ENCODE peak calls at places on chromosomes 11 and 22, in four cellular contexts. T is cardiac muscle cell, V is astrocyte of the spinal cord, F is GM23248. G is an unnamed sample.
A peak's percentile ranks its signal among the peaks of the same experiment; 100 is the strongest.

GRCh38 chr22:40609216-40609615 is 27.3 kb downstream of the MRTFA start:
- DNase-seq in F (peak; percentile 40), V (no peak), T (no peak), G (no peak)

GRCh38 chr11:83294208-83294607 is 8.0 kb upstream of the CCDC90B start:
- DNase-seq in V (no peak), F (no peak), T (peak; percentile 25), G (no peak)

GRCh38 chr22:32623943-32624342 is 149.3 kb downstream of the FBXO7 start:
- DNase-seq in T (no peak), V (peak; percentile 84), F (peak; percentile 89), G (peak; percentile 79)

GRCh38 chr11:128948583-128948982 is 5.9 kb upstream of the TP53AIP1 start:
- DNase-seq in F (no peak), T (peak; percentile 67), V (no peak), G (no peak)

GRCh38 chr11:96869207-96869606 is 479.4 kb downstream of the JRKL start:
- DNase-seq in F (peak; percentile 64), V (peak; percentile 1), T (no peak), G (peak; percentile 2)

GRCh38 chr11:84420261-84420660 is 1134.1 kb upstream of the CCDC90B start:
- DNase-seq in F (peak; percentile 47), T (no peak), V (no peak), G (peak; percentile 39)

GRCh38 chr22:45906946-45907345 is 70.0 kb downstream of the WNT7B start:
- DNase-seq in T (no peak), F (no peak), V (no peak), G (no peak)

GRCh38 chr11:75781296-75781695 is 12.7 kb downstream of the DGAT2 start:
- DNase-seq in F (no peak), T (no peak), V (no peak), G (no peak)

GRCh38 chr11:75152651-75153553 is 2.0 kb downstream of the SLCO2B1 start:
- DNase-seq in F (no peak), V (no peak), T (no peak), G (no peak)

GRCh38 chr22:17739196-17739975 is 34.9 kb downstream of the BID start:
- DNase-seq in V (no peak), F (no peak), T (no peak), G (no peak)

GRCh38 chr11:76770642-76771445 is 12.3 kb upstream of the TSKU start:
- DNase-seq in F (peak; percentile 95), T (no peak), V (peak; percentile 98), G (peak; percentile 87)

GRCh38 chr22:39090426-39091064 is 6.5 kb upstream of the APOBEC3H start:
- DNase-seq in T (no peak), F (peak; percentile 18), V (no peak), G (no peak)

GRCh38 chr11:126081915-126082250 is 19.2 kb upstream of the CDON start:
- DNase-seq in V (no peak), F (no peak), T (no peak), G (no peak)

GRCh38 chr11:2402106-2402505 is 1.6 kb downstream of the TSSC4 start:
- DNase-seq in T (no peak), V (no peak), F (no peak), G (no peak)
- H3K4me3 ChIP-seq in T (no peak overlapping the region), V (peak overlapping the region; percentile 90), F (peak overlapping the region; percentile 89), G (no peak overlapping the region)

GRCh38 chr11:72072348-72072747 is 8.0 kb downstream of the NUMA1 start:
- DNase-seq in T (no peak), V (peak; percentile 83), F (peak; percentile 86), G (peak; percentile 36)

GRCh38 chr11:72070486-72070885 is 9.9 kb downstream of the NUMA1 start:
- DNase-seq in F (no peak), V (no peak), T (no peak), G (no peak)

GRCh38 chr11:72067676-72068075 is 12.7 kb downstream of the NUMA1 start:
- DNase-seq in F (no peak), V (no peak), T (no peak), G (no peak)

GRCh38 chr11:72069200-72069599 is 11.1 kb downstream of the NUMA1 start:
- DNase-seq in T (no peak), F (peak; percentile 67), V (no peak), G (no peak)

DNA sequence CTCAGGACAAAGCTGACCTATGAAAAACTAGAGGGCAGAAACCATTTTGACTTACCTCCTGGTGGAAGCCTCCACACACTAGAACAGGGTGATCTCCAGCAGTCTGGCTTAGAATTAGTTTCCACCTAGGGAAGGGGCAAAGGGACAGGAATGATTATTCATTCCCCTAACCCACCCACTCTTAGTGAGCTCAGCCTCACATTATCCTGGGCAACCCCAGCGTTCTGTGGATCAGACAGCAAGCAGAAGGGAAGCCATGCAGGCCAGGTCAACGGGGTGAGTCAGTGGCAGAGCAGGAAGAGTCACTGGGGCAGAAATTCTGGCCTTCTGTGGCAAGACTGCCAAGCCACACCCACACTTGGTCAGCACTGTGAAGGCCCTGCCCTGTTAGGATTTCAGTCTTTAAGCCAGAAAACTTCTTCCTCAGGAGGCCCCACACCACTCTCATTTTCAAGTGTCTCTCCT is 10.5 kb downstream of the NUMA1 start:
- DNase-seq in F (peak; percentile 97), T (peak; percentile 20), V (peak; percentile 78), G (peak; percentile 53)
- H3K4me3 ChIP-seq in F (peak overlapping the region; percentile 45), T (no peak overlapping the region), V (no peak overlapping the region), G (no peak overlapping the region)

DNA sequence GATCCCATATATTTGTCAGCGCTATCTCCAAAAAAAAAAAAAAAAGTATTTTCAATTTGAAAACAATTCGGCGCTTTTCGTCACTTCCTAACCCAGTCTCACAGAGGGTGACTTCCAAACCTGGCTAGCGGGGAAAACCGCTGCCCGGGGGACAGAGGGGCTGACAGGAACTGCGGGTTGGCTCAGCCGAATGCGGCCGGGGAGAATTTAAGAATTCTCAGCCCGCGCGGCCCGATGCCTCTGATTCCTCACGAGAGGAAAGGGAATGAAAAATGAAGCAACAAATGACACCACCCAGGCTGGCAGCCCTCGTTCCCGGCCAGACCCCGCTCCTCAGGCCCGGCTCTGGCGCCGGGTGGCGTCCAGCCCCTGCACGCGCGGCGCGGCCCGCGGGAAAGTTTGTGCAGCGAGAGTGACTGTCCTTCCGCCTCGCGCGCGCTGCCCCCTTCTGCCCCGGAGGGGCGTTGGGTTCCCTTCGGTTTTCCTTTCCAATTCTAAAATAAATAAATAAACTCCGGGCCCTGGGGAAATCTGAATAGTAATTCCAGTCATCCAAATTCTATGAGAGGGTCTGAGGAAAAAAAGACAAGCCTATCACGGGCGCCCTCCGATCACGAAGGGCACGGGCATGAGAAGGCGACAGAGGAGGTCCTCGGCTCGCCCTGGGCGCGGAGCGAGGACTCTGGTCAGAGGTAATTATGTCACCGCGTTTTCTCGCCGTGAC is 4.8 kb upstream of the PAX6 start:
- DNase-seq in F (peak; percentile 53), V (no peak), T (no peak), G (no peak)
- H3K4me3 ChIP-seq in F (peak overlapping the region; percentile 51), V (peak overlapping the region; percentile 35), T (no peak overlapping the region), G (peak overlapping the region; percentile 25)

GRCh38 chr11:46345131-46345597 is 2.1 kb upstream of the DGKZ start:
- DNase-seq in V (no peak), T (no peak), F (no peak), G (no peak)
- H3K4me3 ChIP-seq in V (no peak overlapping the region), T (no peak overlapping the region), F (no peak overlapping the region), G (peak overlapping the region; percentile 29)

GRCh38 chr11:64655901-64656601 is 65.0 kb downstream of the SLC22A12 start:
- DNase-seq in T (no peak), V (no peak), F (peak; percentile 41), G (peak; percentile 49)
- H3K4me3 ChIP-seq in T (no peak overlapping the region), V (no peak overlapping the region), F (no peak overlapping the region), G (no peak overlapping the region)

GRCh38 chr11:108170191-108170590 is 48.8 kb downstream of the ACAT1 start:
- DNase-seq in V (no peak), T (no peak), F (no peak), G (no peak)
- H3K4me3 ChIP-seq in V (no peak overlapping the region), T (no peak overlapping the region), F (peak overlapping the region; percentile 10), G (no peak overlapping the region)

G was measured in skeletal muscle cell.